ENCODE peak calls at places on chromosome 4, in four cellular contexts. One of them, this sample, is unnamed.

GRCh38 chr4:164956766-164957643 is 20.5 kb downstream of the TRIM61 start:
- DNase-seq in transverse colon: peak
- DNase-seq in esophagus muscularis mucosa: no peak
- DNase-seq in Peyer's patch: peak
- DNase-seq in this sample: peak

GRCh38 chr4:7041851-7042696 is 1.1 kb upstream of the TADA2B start:
- DNase-seq in transverse colon: peak
- DNase-seq in esophagus muscularis mucosa: no peak
- DNase-seq in Peyer's patch: peak
- DNase-seq in this sample: no peak

GRCh38 chr4:7894677-7895181 is 44.9 kb downstream of the AFAP1 start:
- DNase-seq in esophagus muscularis mucosa: no peak
- DNase-seq in Peyer's patch: no peak
- DNase-seq in transverse colon: no peak
- DNase-seq in this sample: no peak

GRCh38 chr4:58301384-58301783 is 1191.2 kb upstream of the IGFBP7 start:
- DNase-seq in transverse colon: no peak
- DNase-seq in esophagus muscularis mucosa: no peak
- DNase-seq in Peyer's patch: no peak
- DNase-seq in this sample: no peak

GRCh38 chr4:168273838-168274237 is 44.7 kb downstream of the DDX60 start:
- DNase-seq in Peyer's patch: no peak
- DNase-seq in transverse colon: no peak
- DNase-seq in esophagus muscularis mucosa: no peak
- DNase-seq in this sample: no peak

GRCh38 chr4:47733506-47733905 is 104.4 kb downstream of the CORIN start:
- DNase-seq in Peyer's patch: no peak
- DNase-seq in esophagus muscularis mucosa: no peak
- DNase-seq in transverse colon: no peak
- DNase-seq in this sample: no peak

GRCh38 chr4:37664696-37665095 is 21.5 kb downstream of the RELL1 start:
- DNase-seq in esophagus muscularis mucosa: no peak
- DNase-seq in transverse colon: no peak
- DNase-seq in Peyer's patch: no peak
- DNase-seq in this sample: no peak

GRCh38 chr4:52376107-52376704 is 282.9 kb downstream of the USP46 start:
- DNase-seq in Peyer's patch: no peak
- DNase-seq in esophagus muscularis mucosa: no peak
- DNase-seq in transverse colon: no peak
- DNase-seq in this sample: peak

DNA sequence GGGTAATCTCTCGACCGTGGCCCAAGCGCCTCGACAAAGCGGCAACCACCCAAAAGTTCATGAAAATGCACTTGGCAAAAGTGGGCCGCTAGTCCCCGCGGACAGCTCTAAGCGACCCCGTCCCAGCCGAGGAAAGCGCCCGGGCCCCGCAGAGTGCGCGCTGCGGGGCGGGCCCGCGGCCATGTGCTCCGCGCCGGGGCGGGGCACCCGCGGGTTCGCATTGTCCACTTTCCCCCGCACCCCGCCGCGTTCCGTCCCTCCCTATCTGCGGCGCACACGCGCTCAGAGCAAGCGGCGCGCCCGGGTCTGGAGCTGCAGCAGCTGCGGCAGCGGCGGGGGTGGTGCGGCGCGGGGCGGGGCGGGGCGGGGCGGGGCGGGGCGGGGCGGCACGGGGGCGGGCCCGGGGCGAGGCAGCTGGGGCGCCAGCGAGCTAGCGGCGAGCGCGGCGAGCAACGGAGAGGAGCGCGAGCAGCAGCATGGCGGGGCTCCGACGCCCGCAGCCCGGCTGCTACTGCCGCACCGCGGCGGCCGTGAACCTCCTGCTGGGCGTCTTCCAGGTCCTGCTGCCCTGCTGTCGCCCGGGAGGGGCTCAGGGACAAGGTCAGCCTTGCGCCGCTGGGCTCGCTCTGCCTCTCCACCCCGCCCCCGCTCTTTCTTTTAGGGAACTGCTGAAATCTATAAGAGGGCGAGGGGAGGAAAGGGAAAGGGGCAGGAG is at the start of gene TMEM131L:
- DNase-seq in esophagus muscularis mucosa: peak
- DNase-seq in Peyer's patch: peak
- DNase-seq in transverse colon: peak
- DNase-seq in this sample: peak
- TF ChIP-seq POLR2A in esophagus muscularis mucosa: peak
- TF ChIP-seq POLR2A in Peyer's patch: peak
- TF ChIP-seq POLR2A in transverse colon: peak
- TF ChIP-seq POLR2A in this sample: peak

DNA sequence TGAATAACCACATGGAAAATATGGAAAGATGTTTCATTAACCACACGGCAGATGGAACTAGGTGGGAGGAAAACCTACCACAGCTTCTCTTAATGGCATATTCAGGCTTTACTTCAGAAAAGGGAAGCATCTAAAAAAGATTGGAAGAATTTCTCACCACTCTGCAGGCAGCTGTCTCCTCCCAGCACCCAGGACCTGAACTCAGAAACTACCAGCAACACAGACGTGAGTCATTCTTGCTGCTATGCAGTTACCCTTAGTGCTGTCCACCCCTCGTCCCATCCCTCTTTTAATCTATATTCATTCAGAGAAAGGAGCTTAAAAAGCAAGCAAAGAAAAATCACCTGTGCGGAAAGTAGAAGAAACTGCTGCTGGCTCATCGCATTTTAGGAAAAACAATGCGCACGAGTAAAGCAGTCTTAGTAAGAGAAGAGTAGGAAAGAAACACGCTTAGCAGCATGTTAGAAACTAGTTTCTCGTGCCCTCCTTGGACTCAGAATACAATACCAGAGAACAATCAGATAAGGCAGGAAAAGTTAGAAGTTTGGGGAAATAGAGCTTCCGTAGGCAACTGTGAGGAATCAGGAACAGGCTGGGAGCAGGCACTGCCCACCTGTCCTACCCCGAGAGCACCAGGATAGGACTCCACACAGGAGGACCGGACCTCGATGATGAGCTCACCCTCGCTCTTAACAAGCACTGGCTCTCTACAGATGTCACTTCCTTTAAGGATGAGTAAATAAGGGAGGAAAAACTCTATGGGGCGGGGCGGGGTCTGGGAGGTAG is 48.1 kb upstream of the ENPP6 start:
- DNase-seq in esophagus muscularis mucosa: no peak
- DNase-seq in transverse colon: peak
- DNase-seq in Peyer's patch: peak
- DNase-seq in this sample: peak
- TF ChIP-seq POLR2A in esophagus muscularis mucosa: no peak
- TF ChIP-seq POLR2A in transverse colon: no peak
- TF ChIP-seq POLR2A in Peyer's patch: peak
- TF ChIP-seq POLR2A in this sample: no peak

DNA sequence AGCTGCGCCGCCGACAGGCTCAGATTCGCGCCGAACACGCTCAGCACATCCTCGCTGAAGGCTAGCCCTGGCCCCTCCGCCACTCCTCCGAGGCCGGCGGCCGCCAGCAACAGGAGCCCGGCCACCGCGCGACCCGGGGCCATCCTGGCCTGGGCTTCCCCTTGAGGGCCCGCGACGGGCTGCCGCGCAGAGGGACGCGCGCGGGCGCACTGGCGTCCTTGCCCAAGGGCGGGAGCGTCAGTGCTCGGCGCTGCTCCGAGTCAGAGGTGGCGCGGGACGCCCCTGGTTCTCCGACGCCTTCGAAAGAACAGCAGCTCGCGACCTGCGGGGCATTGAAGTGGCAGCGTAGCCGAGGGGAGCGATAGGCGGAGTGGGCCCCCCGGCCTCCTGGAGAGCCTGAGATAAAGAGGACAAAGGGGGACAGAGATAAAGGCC is 745 bp downstream of the SLC39A8 start:
- DNase-seq in transverse colon: peak
- DNase-seq in esophagus muscularis mucosa: no peak
- DNase-seq in Peyer's patch: peak
- DNase-seq in this sample: peak
- TF ChIP-seq POLR2A in transverse colon: peak
- TF ChIP-seq POLR2A in esophagus muscularis mucosa: no peak
- TF ChIP-seq POLR2A in Peyer's patch: no peak
- TF ChIP-seq POLR2A in this sample: no peak

GRCh38 chr4:67700119-67700873 is 659 bp downstream of the UBA6 start:
- DNase-seq in transverse colon: no peak
- DNase-seq in Peyer's patch: no peak
- DNase-seq in esophagus muscularis mucosa: no peak
- DNase-seq in this sample: peak

GRCh38 chr4:67702166-67702565 is 1.2 kb upstream of the UBA6 start:
- DNase-seq in Peyer's patch: no peak
- DNase-seq in transverse colon: no peak
- DNase-seq in esophagus muscularis mucosa: no peak
- DNase-seq in this sample: no peak

GRCh38 chr4:67699603-67700002 is 1.4 kb downstream of the UBA6 start:
- DNase-seq in transverse colon: no peak
- DNase-seq in esophagus muscularis mucosa: no peak
- DNase-seq in Peyer's patch: no peak
- DNase-seq in this sample: no peak

GRCh38 chr4:67697860-67698655 is 2.9 kb downstream of the UBA6 start:
- DNase-seq in transverse colon: no peak
- DNase-seq in Peyer's patch: no peak
- DNase-seq in esophagus muscularis mucosa: no peak
- DNase-seq in this sample: peak

DNA sequence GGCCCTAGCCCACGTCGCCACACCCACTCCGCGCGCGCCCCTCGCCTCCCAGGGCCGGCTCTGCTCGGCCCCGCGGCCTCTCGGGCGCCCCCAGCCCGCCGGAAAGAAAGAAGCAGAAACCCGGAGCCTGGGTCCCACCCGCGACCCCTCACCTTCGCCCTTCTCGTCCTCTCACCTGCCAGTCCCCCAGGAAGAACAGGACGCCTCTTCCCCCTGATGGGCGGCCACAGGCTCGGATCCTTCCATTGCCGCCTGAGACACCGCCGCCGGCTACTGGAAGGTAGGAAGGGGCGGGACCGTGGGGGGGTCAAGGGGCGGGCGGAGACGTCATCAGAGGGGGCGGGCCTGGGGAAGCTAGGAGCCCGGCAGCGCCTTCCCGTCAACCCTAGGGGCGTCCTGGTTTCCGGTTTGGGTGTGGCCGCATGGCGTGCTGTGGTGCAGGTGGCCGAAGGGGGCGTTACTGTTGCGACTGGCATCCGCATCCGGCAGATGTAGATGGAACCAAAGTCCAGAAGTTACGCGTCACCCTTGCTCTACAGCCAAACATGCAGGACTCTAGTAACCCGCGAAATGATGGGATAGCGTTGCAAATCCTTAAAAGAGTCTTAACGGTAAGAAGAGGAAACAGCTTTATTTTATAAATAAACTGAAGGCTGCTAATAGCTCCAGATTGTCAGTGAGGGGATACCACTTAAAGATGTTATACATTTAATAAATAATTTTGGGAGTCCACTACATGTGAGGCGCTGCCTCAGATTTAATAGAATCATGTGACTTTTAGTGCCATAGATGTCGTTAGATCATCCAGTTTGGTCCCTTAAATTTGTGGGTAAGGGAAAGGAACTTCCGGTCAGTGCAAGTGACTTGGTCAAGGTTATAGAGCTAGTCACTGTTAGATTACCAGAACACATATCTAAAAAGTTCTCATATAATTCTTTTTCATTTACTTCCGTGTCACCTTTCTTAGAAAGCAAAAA is at the start of gene UBA6:
- DNase-seq in esophagus muscularis mucosa: peak
- DNase-seq in Peyer's patch: peak
- DNase-seq in transverse colon: peak
- DNase-seq in this sample: peak
- TF ChIP-seq POLR2A in esophagus muscularis mucosa: no peak
- TF ChIP-seq POLR2A in Peyer's patch: peak
- TF ChIP-seq POLR2A in transverse colon: peak
- TF ChIP-seq POLR2A in this sample: peak

DNA sequence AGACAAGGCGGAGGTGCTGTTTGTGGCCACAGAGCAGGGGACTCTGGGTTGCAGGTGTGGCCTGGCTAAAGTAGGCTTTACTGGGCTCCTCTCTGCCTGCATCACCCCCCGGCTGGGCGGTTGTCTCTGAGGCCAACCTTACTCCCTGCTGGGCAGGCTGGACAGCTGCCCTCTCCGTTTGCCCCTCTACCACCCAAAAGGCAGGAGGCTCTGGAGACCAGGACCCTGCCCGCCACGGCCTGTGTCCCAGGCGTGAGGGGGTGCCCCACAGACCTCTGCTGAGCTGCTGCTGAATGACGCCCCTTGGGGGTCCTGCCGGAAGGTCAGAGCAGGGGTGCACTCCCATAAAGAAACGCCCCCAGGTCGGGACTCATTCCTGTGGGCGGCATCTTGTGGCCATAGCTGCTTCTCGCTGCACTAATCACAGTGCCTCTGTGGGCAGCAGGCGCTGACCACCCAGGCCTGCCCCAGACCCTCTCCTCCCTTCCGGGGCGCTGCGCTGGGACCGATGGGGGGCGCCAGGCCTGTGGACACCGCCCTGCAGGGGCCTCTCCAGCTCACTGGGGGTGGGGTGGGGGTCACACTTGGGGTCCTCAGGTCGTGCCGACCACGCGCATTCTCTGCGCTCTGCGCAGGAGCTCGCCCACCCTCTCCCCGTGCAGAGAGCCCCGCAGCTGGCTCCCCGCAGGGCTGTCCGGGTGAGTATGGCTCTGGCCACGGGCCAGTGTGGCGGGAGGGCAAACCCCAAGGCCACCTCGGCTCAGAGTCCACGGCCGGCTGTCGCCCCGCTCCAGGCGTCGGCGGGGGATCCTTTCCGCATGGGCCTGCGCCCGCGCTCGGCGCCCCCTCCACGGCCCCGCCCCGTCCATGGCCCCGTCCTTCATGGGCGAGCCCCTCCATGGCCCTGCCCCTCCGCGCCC is 920 bp downstream of the HTT-AS start:
- DNase-seq in esophagus muscularis mucosa: no peak
- DNase-seq in Peyer's patch: no peak
- DNase-seq in transverse colon: no peak
- DNase-seq in this sample: no peak
- TF ChIP-seq POLR2A in esophagus muscularis mucosa: no peak
- TF ChIP-seq POLR2A in Peyer's patch: peak
- TF ChIP-seq POLR2A in transverse colon: peak
- TF ChIP-seq POLR2A in this sample: no peak

This sample was measured in erythroblast.